ENCODE peak calls at places on chromosome 13, in five cellular contexts. Y is kidney, T is endodermal cell, J is BJ, G is fibroblast of the aortic adventitia. N is an unnamed sample.

GRCh38 chr13:35871561-35871960 is 259.6 kb downstream of the DCLK1 start:
- DNase-seq in Y (no peak), T (no peak), J (no peak), G (no peak), N (no peak)

GRCh38 chr13:23547000-23547590 is 23.1 kb upstream of the TNFRSF19 start:
- DNase-seq in Y (peak; percentile 71), T (peak; percentile 72), J (no peak), G (peak; percentile 45), N (no peak)

GRCh38 chr13:105466376-105466775 is 1069.1 kb downstream of the EFNB2 start:
- DNase-seq in Y (no peak), T (peak; percentile 68), J (no peak), G (no peak), N (no peak)

GRCh38 chr13:54928071-54928470 is 1899.5 kb downstream of the OLFM4 start:
- DNase-seq in Y (no peak), T (no peak), J (no peak), G (no peak), N (no peak)

GRCh38 chr13:35484384-35484783 is 7.9 kb upstream of the MAB21L1 start:
- DNase-seq in Y (no peak), T (no peak), J (no peak), G (no peak), N (no peak)

GRCh38 chr13:106306748-106307277 is 228.6 kb downstream of the EFNB2 start:
- DNase-seq in Y (no peak), T (no peak), J (no peak), G (no peak), N (no peak)

GRCh38 chr13:73335226-73335625 is 276.4 kb downstream of the KLF5 start:
- DNase-seq in Y (no peak), T (no peak), J (peak; percentile 57), G (peak; percentile 20), N (no peak)

GRCh38 chr13:104872153-104872552 is 1663.3 kb downstream of the EFNB2 start:
- DNase-seq in Y (no peak), T (no peak), J (no peak), G (no peak), N (no peak)

GRCh38 chr13:51479199-51479523 is 26.3 kb upstream of the INTS6 start:
- DNase-seq in Y (no peak), T (no peak), J (no peak), G (peak; percentile 59), N (no peak)

GRCh38 chr13:99528547-99528946 is 27.3 kb downstream of the TM9SF2 start:
- DNase-seq in Y (no peak), T (no peak), J (no peak), G (no peak), N (peak; percentile 48)

GRCh38 chr13:110925023-110925608 is 10.2 kb upstream of the ANKRD10 start:
- DNase-seq in Y (no peak), T (peak; percentile 74), J (no peak), G (no peak), N (no peak)
- TF ChIP-seq CTCF in Y (no peak), T (peak; percentile 74), J (peak; percentile 11), G (peak; percentile 6), N (no peak)

GRCh38 chr13:101545521-101545920 is 93.0 kb downstream of the ITGBL1 start:
- DNase-seq in Y (no peak), T (no peak), J (no peak), G (peak; percentile 88), N (no peak)
- TF ChIP-seq CTCF in Y (no peak), T (no peak), J (peak; percentile 41), G (peak; percentile 60), N (no peak)

GRCh38 chr13:113933901-113934300 is 40.0 kb downstream of the C13orf46 start:
- DNase-seq in Y (peak; percentile 15), T (no peak), J (no peak), G (no peak), N (no peak)

GRCh38 chr13:113935523-113935922 is 38.4 kb downstream of the C13orf46 start:
- DNase-seq in Y (peak; percentile 33), T (no peak), J (no peak), G (no peak), N (no peak)

GRCh38 chr13:113936166-113936565 is 37.7 kb downstream of the C13orf46 start:
- DNase-seq in Y (peak; percentile 35), T (no peak), J (no peak), G (no peak), N (no peak)

GRCh38 chr13:113934576-113934975 is 39.3 kb downstream of the C13orf46 start:
- DNase-seq in Y (peak; percentile 65), T (no peak), J (no peak), G (no peak), N (no peak)

DNA sequence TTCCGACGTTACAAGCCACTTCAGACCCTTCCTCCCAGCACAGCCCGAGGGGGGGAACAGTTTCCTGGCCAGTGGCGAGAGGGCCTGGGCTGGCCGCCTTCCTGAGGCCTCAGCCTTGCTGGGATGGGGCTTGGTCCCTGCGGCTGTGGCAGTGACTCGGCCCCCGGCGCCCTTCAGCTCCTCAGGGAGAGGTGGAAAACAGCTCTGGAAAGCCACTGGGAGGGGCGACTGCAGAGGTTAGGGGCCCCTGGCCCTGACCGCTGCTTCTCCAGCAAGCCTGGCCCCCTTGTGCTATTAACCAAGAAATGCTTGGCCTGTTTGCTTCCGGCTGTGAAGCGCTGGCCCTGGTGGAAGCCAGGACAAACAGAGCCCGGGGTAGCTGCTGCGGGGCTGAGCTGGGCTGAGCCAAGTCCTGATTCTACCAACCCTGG is 38.8 kb downstream of the C13orf46 start:
- DNase-seq in Y (peak; percentile 68), T (peak; percentile 70), J (no peak), G (no peak), N (no peak)
- TF ChIP-seq CTCF in Y (no peak), T (peak; percentile 21), J (no peak), G (no peak), N (no peak)

DNA sequence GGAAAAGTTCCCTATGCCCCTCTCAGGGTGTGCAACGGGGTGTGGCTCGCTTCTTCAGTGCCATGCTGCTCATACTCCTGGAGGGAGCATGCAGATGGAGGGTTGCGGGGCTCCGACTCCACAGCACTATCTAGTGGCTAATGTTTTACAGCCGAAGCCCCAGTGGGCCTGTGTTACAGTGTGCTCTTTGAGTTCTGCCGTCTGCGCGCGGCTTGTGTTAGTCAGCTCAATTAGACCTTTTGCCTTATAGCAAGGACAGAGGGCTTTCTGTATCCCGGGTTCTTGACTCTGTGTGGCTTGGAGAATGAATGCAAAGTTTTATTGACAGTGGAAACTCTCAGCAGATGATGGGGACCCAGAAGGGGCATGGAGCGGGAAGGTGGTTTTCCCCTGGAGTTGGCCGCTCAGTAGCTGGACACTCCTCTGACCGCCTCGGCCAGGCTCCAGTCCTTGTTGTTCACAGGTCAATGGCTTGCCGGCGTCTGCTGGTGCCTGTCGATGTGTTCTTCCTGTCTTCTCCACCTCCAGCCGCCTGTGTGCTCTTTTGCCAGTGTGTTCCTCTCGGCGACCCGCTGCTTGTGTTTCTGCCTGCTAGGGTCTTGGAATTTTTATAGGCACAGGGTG is 383.4 kb downstream of the LMO7 start:
- DNase-seq in Y (peak; percentile 57), T (peak; percentile 91), J (no peak), G (no peak), N (no peak)
- TF ChIP-seq CTCF in Y (no peak), T (peak; percentile 86), J (peak; percentile 13), G (no peak), N (peak; percentile 28)

DNA sequence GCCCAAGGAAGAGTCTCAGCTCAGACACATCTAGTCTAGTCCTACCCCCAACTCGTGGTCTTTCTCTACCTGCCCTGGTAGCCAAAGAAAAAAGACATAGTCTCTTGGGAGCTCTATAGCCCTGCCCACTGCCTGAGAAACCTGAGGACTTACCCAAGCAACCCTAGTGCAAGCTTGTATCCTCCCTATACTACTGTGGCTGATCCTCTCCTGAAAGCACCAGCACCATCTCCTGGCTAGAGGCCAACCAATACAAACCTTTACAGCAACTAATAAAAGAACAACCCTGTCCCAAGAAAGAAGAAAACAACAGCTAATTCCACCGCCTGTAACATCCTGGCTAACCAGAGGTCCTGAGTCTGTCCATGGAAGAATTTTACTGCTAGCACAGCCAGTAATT is 532.4 kb downstream of the SLITRK6 start:
- DNase-seq in Y (no peak), T (peak; percentile 68), J (no peak), G (no peak), N (no peak)
- TF ChIP-seq CTCF in Y (no peak), T (peak; percentile 63), J (no peak), G (no peak), N (no peak)

GRCh38 chr13:48334534-48335127 is 31.1 kb downstream of the RB1 start:
- DNase-seq in Y (no peak), T (no peak), J (peak; percentile 9), G (peak; percentile 70), N (peak; percentile 33)
- TF ChIP-seq CTCF in Y (peak; percentile 42), T (peak; percentile 84), J (peak; percentile 29), G (peak; percentile 58), N (peak; percentile 24)